ENCODE peak calls at places on chromosomes 3 and 15, in four cellular contexts. Y, U, H and S are unnamed samples.

GRCh38 chr15:84818221-84819131 is 1.3 kb downstream of the ALPK3 start:
- DNase-seq in H (peak; percentile 68), Y (peak; percentile 59), U (peak; percentile 39), S (peak; percentile 22)

GRCh38 chr15:70318996-70319465 is 221.3 kb upstream of the TLE3 start:
- DNase-seq in Y (peak; percentile 66), U (peak; percentile 80), H (peak; percentile 49), S (peak; percentile 94)

GRCh38 chr3:61824553-61825135 is 263.3 kb downstream of the PTPRG start:
- DNase-seq in Y (no peak), H (no peak), U (no peak), S (no peak)

GRCh38 chr3:186668426-186668825 is 2.6 kb downstream of the HRG start:
- DNase-seq in U (no peak), Y (no peak), H (no peak), S (no peak)

GRCh38 chr15:35208353-35208752 is 123.3 kb upstream of the NANOGP8 start:
- DNase-seq in Y (no peak), H (no peak), U (no peak), S (no peak)

GRCh38 chr15:70245932-70246622 is 148.4 kb upstream of the TLE3 start:
- DNase-seq in Y (peak; percentile 38), U (peak; percentile 56), H (peak; percentile 23), S (no peak)

GRCh38 chr3:126284258-126284904 is 72.8 kb downstream of the KLF15 start:
- DNase-seq in Y (peak; percentile 38), U (peak; percentile 58), H (peak; percentile 44), S (no peak)

GRCh38 chr3:159486580-159486979 is 502.1 kb upstream of the IL12A start:
- DNase-seq in Y (no peak), H (peak; percentile 10), U (no peak), S (no peak)

GRCh38 chr15:66955871-66956585 is 109.4 kb upstream of the SMAD3 start:
- DNase-seq in Y (peak; percentile 60), H (peak; percentile 48), U (peak; percentile 82), S (peak; percentile 68)

GRCh38 chr15:95972812-95973211 is 357.7 kb upstream of the NR2F2 start:
- DNase-seq in H (no peak), U (no peak), Y (no peak), S (no peak)

GRCh38 chr3:17372811-17373210 is 369.6 kb downstream of the TBC1D5 start:
- DNase-seq in Y (no peak), U (peak; percentile 29), H (peak; percentile 42), S (peak; percentile 14)

GRCh38 chr3:129624347-129625070 is 18.0 kb upstream of the PLXND1 start:
- DNase-seq in U (no peak), H (no peak), Y (no peak), S (peak; percentile 11)

GRCh38 chr3:123134671-123135070 is 67.1 kb upstream of the SEC22A start:
- DNase-seq in U (no peak), Y (no peak), H (no peak), S (no peak)

GRCh38 chr3:44048196-44048924 is 193.3 kb upstream of the TOPAZ1 start:
- DNase-seq in U (peak; percentile 69), Y (peak; percentile 67), H (no peak), S (peak; percentile 57)

GRCh38 chr3:39755100-39755499 is 54.3 kb upstream of the MYRIP start:
- DNase-seq in U (no peak), H (no peak), Y (no peak), S (no peak)

GRCh38 chr15:99393641-99394040 is 142.4 kb downstream of the LRRC28 start:
- DNase-seq in H (no peak), U (no peak), Y (no peak), S (no peak)

GRCh38 chr15:29139540-29140459 is 129.8 kb downstream of the NSMCE3 start:
- DNase-seq in U (no peak), Y (peak; percentile 55), H (peak; percentile 46), S (peak; percentile 17)

GRCh38 chr3:48507256-48508061 is 3.5 kb upstream of the SHISA5 start:
- DNase-seq in U (peak; percentile 83), H (peak; percentile 60), Y (peak; percentile 77), S (peak; percentile 50)

GRCh38 chr15:29849716-29850115 is 27.4 kb upstream of the TJP1 start:
- DNase-seq in Y (no peak), U (no peak), H (no peak), S (no peak)

GRCh38 chr3:63470745-63471144 is 181.7 kb upstream of the SNTN start:
- DNase-seq in Y (no peak), U (no peak), H (no peak), S (no peak)

GRCh38 chr3:48187579-48188265 is 495 bp downstream of the CDC25A start:
- DNase-seq in U (peak; percentile 8), Y (no peak), H (peak; percentile 63), S (no peak)

GRCh38 chr15:62491642-62492041 is 326.6 kb upstream of the C2CD4B start:
- DNase-seq in Y (peak; percentile 23), U (peak; percentile 78), H (peak; percentile 73), S (peak; percentile 58)

GRCh38 chr3:127467386-127467785 is 123.1 kb downstream of the TPRA1 start:
- DNase-seq in H (no peak), U (no peak), Y (no peak), S (no peak)

GRCh38 chr3:32093204-32093603 is 13.2 kb upstream of the GPD1L start:
- DNase-seq in U (no peak), Y (no peak), H (no peak), S (no peak)

GRCh38 chr3:139062915-139063314 is 18.2 kb upstream of the PRR23C start:
- DNase-seq in Y (no peak), H (no peak), U (no peak), S (peak; percentile 4)
- TF ChIP-seq CTCF in Y (no peak), H (no peak), U (no peak), S (no peak)

GRCh38 chr3:117254990-117255389 is 545.4 kb downstream of the TUSC7 start:
- DNase-seq in U (no peak), H (no peak), Y (no peak), S (no peak)

GRCh38 chr3:117252208-117252607 is 542.6 kb downstream of the TUSC7 start:
- DNase-seq in H (peak; percentile 3), Y (peak; percentile 2), U (peak; percentile 29), S (peak; percentile 4)

GRCh38 chr3:117252651-117253050 is 543.1 kb downstream of the TUSC7 start:
- DNase-seq in Y (no peak), U (no peak), H (no peak), S (no peak)

GRCh38 chr3:117255736-117256135 is 546.2 kb downstream of the TUSC7 start:
- DNase-seq in Y (no peak), H (no peak), U (no peak), S (no peak)
- H3K4me3 ChIP-seq in Y (no peak overlapping the region), H (no peak overlapping the region), U (no peak overlapping the region), S (no peak overlapping the region)

GRCh38 chr3:96331341-96331740 is 483.1 kb upstream of the EPHA6 start:
- DNase-seq in U (no peak), H (no peak), Y (peak; percentile 0), S (no peak)
- TF ChIP-seq CTCF in U (no peak), H (no peak), Y (no peak), S (no peak)

GRCh38 chr3:149449799-149450198 is 24.7 kb upstream of the TM4SF4 start:
- DNase-seq in H (no peak), Y (peak; percentile 52), U (peak; percentile 80), S (peak; percentile 35)
- H3K4me3 ChIP-seq in H (no peak overlapping the region), Y (no peak overlapping the region), U (no peak overlapping the region), S (no peak overlapping the region)